ENCODE peak calls at places on chromosomes 4 and X, in ten cellular contexts. One of them, this sample, is unnamed.

GRCh38 chr4:184237612-184238011 is 19.9 kb upstream of the ENPP6 start:
- DNase-seq in stimulated activated CD4-positive, alpha-beta T cell treated with anti-CD3 and anti-CD28 coated beads, Interleukin-1b, Interleukin-23, amount 100 ng/mL, for 24 hours: no peak
- DNase-seq in D341Med: no peak
- DNase-seq in CD8-positive, alpha-beta memory T cell: no peak
- DNase-seq in mesothelial cell of epicardium: no peak
- DNase-seq in mucosa of descending colon: no peak
- DNase-seq in sciatic nerve: no peak
- DNase-seq in psoas muscle: no peak
- DNase-seq in naive thymus-derived CD8-positive, alpha-beta T cell: no peak
- DNase-seq in adipocyte: no peak
- DNase-seq in this sample: no peak

GRCh38 chrX:22063284-22063683 is 31.2 kb downstream of the PHEX start:
- DNase-seq in stimulated activated CD4-positive, alpha-beta T cell treated with anti-CD3 and anti-CD28 coated beads, Interleukin-1b, Interleukin-23, amount 100 ng/mL, for 24 hours: no peak
- DNase-seq in D341Med: no peak
- DNase-seq in CD8-positive, alpha-beta memory T cell: no peak
- DNase-seq in mesothelial cell of epicardium: no peak
- DNase-seq in mucosa of descending colon: no peak
- DNase-seq in sciatic nerve: no peak
- DNase-seq in psoas muscle: no peak
- DNase-seq in naive thymus-derived CD8-positive, alpha-beta T cell: no peak
- DNase-seq in adipocyte: no peak
- DNase-seq in this sample: no peak

GRCh38 chr4:163542275-163542674 is 47.8 kb downstream of the TMA16 start:
- DNase-seq in stimulated activated CD4-positive, alpha-beta T cell treated with anti-CD3 and anti-CD28 coated beads, Interleukin-1b, Interleukin-23, amount 100 ng/mL, for 24 hours: no peak
- DNase-seq in D341Med: no peak
- DNase-seq in CD8-positive, alpha-beta memory T cell: no peak
- DNase-seq in mesothelial cell of epicardium: no peak
- DNase-seq in mucosa of descending colon: no peak
- DNase-seq in sciatic nerve: no peak
- DNase-seq in psoas muscle: no peak
- DNase-seq in naive thymus-derived CD8-positive, alpha-beta T cell: no peak
- DNase-seq in adipocyte: peak; percentile 48
- DNase-seq in this sample: no peak

GRCh38 chr4:118344801-118345200 is 8.0 kb downstream of the PRSS12 start:
- DNase-seq in stimulated activated CD4-positive, alpha-beta T cell treated with anti-CD3 and anti-CD28 coated beads, Interleukin-1b, Interleukin-23, amount 100 ng/mL, for 24 hours: no peak
- DNase-seq in D341Med: no peak
- DNase-seq in CD8-positive, alpha-beta memory T cell: no peak
- DNase-seq in mesothelial cell of epicardium: no peak
- DNase-seq in mucosa of descending colon: no peak
- DNase-seq in sciatic nerve: no peak
- DNase-seq in psoas muscle: no peak
- DNase-seq in naive thymus-derived CD8-positive, alpha-beta T cell: no peak
- DNase-seq in adipocyte: no peak
- DNase-seq in this sample: no peak

GRCh38 chr4:2862528-2862927 is 18.9 kb downstream of the ADD1 start:
- DNase-seq in stimulated activated CD4-positive, alpha-beta T cell treated with anti-CD3 and anti-CD28 coated beads, Interleukin-1b, Interleukin-23, amount 100 ng/mL, for 24 hours: no peak
- DNase-seq in D341Med: no peak
- DNase-seq in CD8-positive, alpha-beta memory T cell: no peak
- DNase-seq in mesothelial cell of epicardium: no peak
- DNase-seq in mucosa of descending colon: no peak
- DNase-seq in sciatic nerve: no peak
- DNase-seq in psoas muscle: no peak
- DNase-seq in naive thymus-derived CD8-positive, alpha-beta T cell: no peak
- DNase-seq in adipocyte: peak; percentile 49
- DNase-seq in this sample: peak; percentile 63

GRCh38 chr4:6663596-6664393 is 23.3 kb downstream of the MRFAP1 start:
- DNase-seq in stimulated activated CD4-positive, alpha-beta T cell treated with anti-CD3 and anti-CD28 coated beads, Interleukin-1b, Interleukin-23, amount 100 ng/mL, for 24 hours: no peak
- DNase-seq in D341Med: no peak
- DNase-seq in CD8-positive, alpha-beta memory T cell: no peak
- DNase-seq in mesothelial cell of epicardium: no peak
- DNase-seq in mucosa of descending colon: no peak
- DNase-seq in sciatic nerve: no peak
- DNase-seq in psoas muscle: no peak
- DNase-seq in naive thymus-derived CD8-positive, alpha-beta T cell: no peak
- DNase-seq in adipocyte: no peak
- DNase-seq in this sample: no peak

GRCh38 chr4:85870298-85871083 is 395.5 kb downstream of the ARHGAP24 start:
- DNase-seq in stimulated activated CD4-positive, alpha-beta T cell treated with anti-CD3 and anti-CD28 coated beads, Interleukin-1b, Interleukin-23, amount 100 ng/mL, for 24 hours: no peak
- DNase-seq in D341Med: no peak
- DNase-seq in CD8-positive, alpha-beta memory T cell: no peak
- DNase-seq in mesothelial cell of epicardium: no peak
- DNase-seq in mucosa of descending colon: no peak
- DNase-seq in sciatic nerve: no peak
- DNase-seq in psoas muscle: no peak
- DNase-seq in naive thymus-derived CD8-positive, alpha-beta T cell: no peak
- DNase-seq in adipocyte: no peak
- DNase-seq in this sample: no peak

GRCh38 chr4:109730294-109731051 is 603 bp upstream of the PLA2G12A start:
- DNase-seq in stimulated activated CD4-positive, alpha-beta T cell treated with anti-CD3 and anti-CD28 coated beads, Interleukin-1b, Interleukin-23, amount 100 ng/mL, for 24 hours: peak; percentile 3
- DNase-seq in D341Med: peak; percentile 58
- DNase-seq in CD8-positive, alpha-beta memory T cell: no peak
- DNase-seq in mesothelial cell of epicardium: peak; percentile 27
- DNase-seq in mucosa of descending colon: peak; percentile 79
- DNase-seq in sciatic nerve: peak; percentile 70
- DNase-seq in psoas muscle: peak; percentile 73
- DNase-seq in naive thymus-derived CD8-positive, alpha-beta T cell: no peak
- DNase-seq in adipocyte: peak; percentile 81
- DNase-seq in this sample: no peak

GRCh38 chrX:71432733-71433132 is 66.6 kb downstream of the TAF1 start:
- DNase-seq in stimulated activated CD4-positive, alpha-beta T cell treated with anti-CD3 and anti-CD28 coated beads, Interleukin-1b, Interleukin-23, amount 100 ng/mL, for 24 hours: no peak
- DNase-seq in D341Med: no peak
- DNase-seq in CD8-positive, alpha-beta memory T cell: no peak
- DNase-seq in mesothelial cell of epicardium: no peak
- DNase-seq in mucosa of descending colon: no peak
- DNase-seq in sciatic nerve: no peak
- DNase-seq in psoas muscle: no peak
- DNase-seq in naive thymus-derived CD8-positive, alpha-beta T cell: no peak
- DNase-seq in adipocyte: no peak
- DNase-seq in this sample: no peak

GRCh38 chr4:107066622-107067021 is 30.5 kb upstream of the DKK2 start:
- DNase-seq in stimulated activated CD4-positive, alpha-beta T cell treated with anti-CD3 and anti-CD28 coated beads, Interleukin-1b, Interleukin-23, amount 100 ng/mL, for 24 hours: no peak
- DNase-seq in D341Med: no peak
- DNase-seq in CD8-positive, alpha-beta memory T cell: no peak
- DNase-seq in mesothelial cell of epicardium: no peak
- DNase-seq in mucosa of descending colon: no peak
- DNase-seq in sciatic nerve: no peak
- DNase-seq in psoas muscle: no peak
- DNase-seq in naive thymus-derived CD8-positive, alpha-beta T cell: no peak
- DNase-seq in adipocyte: no peak
- DNase-seq in this sample: no peak

GRCh38 chr4:8571702-8572685 is 8.2 kb upstream of the GPR78 start:
- DNase-seq in stimulated activated CD4-positive, alpha-beta T cell treated with anti-CD3 and anti-CD28 coated beads, Interleukin-1b, Interleukin-23, amount 100 ng/mL, for 24 hours: no peak
- DNase-seq in D341Med: no peak
- DNase-seq in CD8-positive, alpha-beta memory T cell: no peak
- DNase-seq in mesothelial cell of epicardium: no peak
- DNase-seq in mucosa of descending colon: no peak
- DNase-seq in sciatic nerve: no peak
- DNase-seq in psoas muscle: peak; percentile 14
- DNase-seq in naive thymus-derived CD8-positive, alpha-beta T cell: no peak
- DNase-seq in adipocyte: no peak
- DNase-seq in this sample: no peak

GRCh38 chr4:78704981-78705757 is 71.0 kb upstream of the BMP2K start:
- DNase-seq in stimulated activated CD4-positive, alpha-beta T cell treated with anti-CD3 and anti-CD28 coated beads, Interleukin-1b, Interleukin-23, amount 100 ng/mL, for 24 hours: no peak
- DNase-seq in D341Med: no peak
- DNase-seq in CD8-positive, alpha-beta memory T cell: no peak
- DNase-seq in mesothelial cell of epicardium: no peak
- DNase-seq in mucosa of descending colon: no peak
- DNase-seq in sciatic nerve: no peak
- DNase-seq in psoas muscle: no peak
- DNase-seq in naive thymus-derived CD8-positive, alpha-beta T cell: no peak
- DNase-seq in adipocyte: peak; percentile 62
- DNase-seq in this sample: no peak

GRCh38 chrX:138886769-138887168 is 175.3 kb upstream of the FGF13 start:
- DNase-seq in stimulated activated CD4-positive, alpha-beta T cell treated with anti-CD3 and anti-CD28 coated beads, Interleukin-1b, Interleukin-23, amount 100 ng/mL, for 24 hours: no peak
- DNase-seq in D341Med: no peak
- DNase-seq in CD8-positive, alpha-beta memory T cell: no peak
- DNase-seq in mesothelial cell of epicardium: no peak
- DNase-seq in mucosa of descending colon: no peak
- DNase-seq in sciatic nerve: no peak
- DNase-seq in psoas muscle: no peak
- DNase-seq in naive thymus-derived CD8-positive, alpha-beta T cell: no peak
- DNase-seq in adipocyte: no peak
- DNase-seq in this sample: no peak

GRCh38 chr4:185396724-185397402 is at the start of gene ANKRD37:
- DNase-seq in stimulated activated CD4-positive, alpha-beta T cell treated with anti-CD3 and anti-CD28 coated beads, Interleukin-1b, Interleukin-23, amount 100 ng/mL, for 24 hours: no peak
- DNase-seq in D341Med: no peak
- DNase-seq in CD8-positive, alpha-beta memory T cell: no peak
- DNase-seq in mesothelial cell of epicardium: peak; percentile 21
- DNase-seq in mucosa of descending colon: no peak
- DNase-seq in sciatic nerve: no peak
- DNase-seq in psoas muscle: no peak
- DNase-seq in naive thymus-derived CD8-positive, alpha-beta T cell: peak; percentile 1
- DNase-seq in adipocyte: no peak
- DNase-seq in this sample: peak; percentile 17

GRCh38 chr4:40377462-40378385 is 42.6 kb downstream of the CHRNA9 start:
- DNase-seq in stimulated activated CD4-positive, alpha-beta T cell treated with anti-CD3 and anti-CD28 coated beads, Interleukin-1b, Interleukin-23, amount 100 ng/mL, for 24 hours: no peak
- DNase-seq in D341Med: no peak
- DNase-seq in CD8-positive, alpha-beta memory T cell: no peak
- DNase-seq in mesothelial cell of epicardium: no peak
- DNase-seq in mucosa of descending colon: peak; percentile 41
- DNase-seq in sciatic nerve: no peak
- DNase-seq in psoas muscle: no peak
- DNase-seq in naive thymus-derived CD8-positive, alpha-beta T cell: no peak
- DNase-seq in adipocyte: peak; percentile 9
- DNase-seq in this sample: no peak

GRCh38 chr4:124555959-124556358 is 156.6 kb downstream of the ANKRD50 start:
- DNase-seq in stimulated activated CD4-positive, alpha-beta T cell treated with anti-CD3 and anti-CD28 coated beads, Interleukin-1b, Interleukin-23, amount 100 ng/mL, for 24 hours: no peak
- DNase-seq in D341Med: no peak
- DNase-seq in CD8-positive, alpha-beta memory T cell: no peak
- DNase-seq in mesothelial cell of epicardium: no peak
- DNase-seq in mucosa of descending colon: no peak
- DNase-seq in sciatic nerve: no peak
- DNase-seq in psoas muscle: no peak
- DNase-seq in naive thymus-derived CD8-positive, alpha-beta T cell: no peak
- DNase-seq in adipocyte: no peak
- DNase-seq in this sample: no peak

GRCh38 chr4:117264072-117264471 is 178.7 kb upstream of the TRAM1L1 start:
- DNase-seq in stimulated activated CD4-positive, alpha-beta T cell treated with anti-CD3 and anti-CD28 coated beads, Interleukin-1b, Interleukin-23, amount 100 ng/mL, for 24 hours: no peak
- DNase-seq in D341Med: no peak
- DNase-seq in CD8-positive, alpha-beta memory T cell: no peak
- DNase-seq in mesothelial cell of epicardium: no peak
- DNase-seq in mucosa of descending colon: no peak
- DNase-seq in sciatic nerve: no peak
- DNase-seq in psoas muscle: no peak
- DNase-seq in naive thymus-derived CD8-positive, alpha-beta T cell: no peak
- DNase-seq in adipocyte: no peak
- DNase-seq in this sample: no peak

GRCh38 chr4:67892253-67892652 is 8.5 kb upstream of the TMPRSS11D start:
- DNase-seq in stimulated activated CD4-positive, alpha-beta T cell treated with anti-CD3 and anti-CD28 coated beads, Interleukin-1b, Interleukin-23, amount 100 ng/mL, for 24 hours: no peak
- DNase-seq in D341Med: no peak
- DNase-seq in CD8-positive, alpha-beta memory T cell: no peak
- DNase-seq in mesothelial cell of epicardium: no peak
- DNase-seq in mucosa of descending colon: no peak
- DNase-seq in sciatic nerve: no peak
- DNase-seq in psoas muscle: no peak
- DNase-seq in naive thymus-derived CD8-positive, alpha-beta T cell: no peak
- DNase-seq in adipocyte: no peak
- DNase-seq in this sample: no peak

GRCh38 chrX:70166601-70167590 is 10.4 kb upstream of the DGAT2L6 start:
- DNase-seq in stimulated activated CD4-positive, alpha-beta T cell treated with anti-CD3 and anti-CD28 coated beads, Interleukin-1b, Interleukin-23, amount 100 ng/mL, for 24 hours: no peak
- DNase-seq in D341Med: no peak
- DNase-seq in CD8-positive, alpha-beta memory T cell: no peak
- DNase-seq in mesothelial cell of epicardium: no peak
- DNase-seq in mucosa of descending colon: no peak
- DNase-seq in sciatic nerve: no peak
- DNase-seq in psoas muscle: no peak
- DNase-seq in naive thymus-derived CD8-positive, alpha-beta T cell: no peak
- DNase-seq in adipocyte: peak; percentile 39
- DNase-seq in this sample: no peak

GRCh38 chr4:100049872-100050271 is 99.8 kb upstream of the H2AZ1 start:
- DNase-seq in stimulated activated CD4-positive, alpha-beta T cell treated with anti-CD3 and anti-CD28 coated beads, Interleukin-1b, Interleukin-23, amount 100 ng/mL, for 24 hours: no peak
- DNase-seq in D341Med: no peak
- DNase-seq in CD8-positive, alpha-beta memory T cell: no peak
- DNase-seq in mesothelial cell of epicardium: no peak
- DNase-seq in mucosa of descending colon: no peak
- DNase-seq in sciatic nerve: no peak
- DNase-seq in psoas muscle: no peak
- DNase-seq in naive thymus-derived CD8-positive, alpha-beta T cell: no peak
- DNase-seq in adipocyte: no peak
- DNase-seq in this sample: no peak

GRCh38 chrX:108167211-108167872 is 75.8 kb downstream of the ATG4A start:
- DNase-seq in stimulated activated CD4-positive, alpha-beta T cell treated with anti-CD3 and anti-CD28 coated beads, Interleukin-1b, Interleukin-23, amount 100 ng/mL, for 24 hours: no peak
- DNase-seq in D341Med: no peak
- DNase-seq in CD8-positive, alpha-beta memory T cell: no peak
- DNase-seq in mesothelial cell of epicardium: no peak
- DNase-seq in mucosa of descending colon: no peak
- DNase-seq in sciatic nerve: no peak
- DNase-seq in psoas muscle: no peak
- DNase-seq in naive thymus-derived CD8-positive, alpha-beta T cell: no peak
- DNase-seq in adipocyte: peak; percentile 39
- DNase-seq in this sample: no peak

GRCh38 chr4:94488667-94489066 is 36.9 kb downstream of the PDLIM5 start:
- DNase-seq in stimulated activated CD4-positive, alpha-beta T cell treated with anti-CD3 and anti-CD28 coated beads, Interleukin-1b, Interleukin-23, amount 100 ng/mL, for 24 hours: no peak
- DNase-seq in D341Med: no peak
- DNase-seq in CD8-positive, alpha-beta memory T cell: no peak
- DNase-seq in mesothelial cell of epicardium: no peak
- DNase-seq in mucosa of descending colon: no peak
- DNase-seq in sciatic nerve: no peak
- DNase-seq in psoas muscle: no peak
- DNase-seq in naive thymus-derived CD8-positive, alpha-beta T cell: no peak
- DNase-seq in adipocyte: peak; percentile 63
- DNase-seq in this sample: no peak

GRCh38 chr4:54322817-54323417 is 93.8 kb downstream of the PDGFRA start:
- DNase-seq in stimulated activated CD4-positive, alpha-beta T cell treated with anti-CD3 and anti-CD28 coated beads, Interleukin-1b, Interleukin-23, amount 100 ng/mL, for 24 hours: no peak
- DNase-seq in D341Med: peak; percentile 65
- DNase-seq in CD8-positive, alpha-beta memory T cell: peak; percentile 22
- DNase-seq in mesothelial cell of epicardium: peak; percentile 31
- DNase-seq in mucosa of descending colon: peak; percentile 57
- DNase-seq in sciatic nerve: peak; percentile 68
- DNase-seq in psoas muscle: peak; percentile 59
- DNase-seq in naive thymus-derived CD8-positive, alpha-beta T cell: peak; percentile 45
- DNase-seq in adipocyte: peak; percentile 88
- DNase-seq in this sample: peak; percentile 67

GRCh38 chrX:153818571-153819397 is 11.6 kb downstream of the PDZD4 start:
- DNase-seq in stimulated activated CD4-positive, alpha-beta T cell treated with anti-CD3 and anti-CD28 coated beads, Interleukin-1b, Interleukin-23, amount 100 ng/mL, for 24 hours: no peak
- DNase-seq in D341Med: peak; percentile 88
- DNase-seq in CD8-positive, alpha-beta memory T cell: peak; percentile 47
- DNase-seq in mesothelial cell of epicardium: no peak
- DNase-seq in mucosa of descending colon: peak; percentile 50
- DNase-seq in sciatic nerve: no peak
- DNase-seq in psoas muscle: peak; percentile 61
- DNase-seq in naive thymus-derived CD8-positive, alpha-beta T cell: peak; percentile 29
- DNase-seq in adipocyte: peak; percentile 58
- DNase-seq in this sample: no peak

GRCh38 chrX:47458528-47458927 is 24.5 kb downstream of the ZNF41 start:
- DNase-seq in stimulated activated CD4-positive, alpha-beta T cell treated with anti-CD3 and anti-CD28 coated beads, Interleukin-1b, Interleukin-23, amount 100 ng/mL, for 24 hours: no peak
- DNase-seq in D341Med: no peak
- DNase-seq in CD8-positive, alpha-beta memory T cell: peak; percentile 37
- DNase-seq in mesothelial cell of epicardium: no peak
- DNase-seq in mucosa of descending colon: no peak
- DNase-seq in sciatic nerve: no peak
- DNase-seq in psoas muscle: no peak
- DNase-seq in naive thymus-derived CD8-positive, alpha-beta T cell: peak; percentile 35
- DNase-seq in adipocyte: no peak
- DNase-seq in this sample: no peak

GRCh38 chrX:17656035-17656418 is 81.3 kb upstream of the SCML1 start:
- DNase-seq in stimulated activated CD4-positive, alpha-beta T cell treated with anti-CD3 and anti-CD28 coated beads, Interleukin-1b, Interleukin-23, amount 100 ng/mL, for 24 hours: no peak
- DNase-seq in D341Med: no peak
- DNase-seq in CD8-positive, alpha-beta memory T cell: no peak
- DNase-seq in mesothelial cell of epicardium: no peak
- DNase-seq in mucosa of descending colon: no peak
- DNase-seq in sciatic nerve: no peak
- DNase-seq in psoas muscle: no peak
- DNase-seq in naive thymus-derived CD8-positive, alpha-beta T cell: no peak
- DNase-seq in adipocyte: peak; percentile 10
- DNase-seq in this sample: no peak